ENCODE peak calls at places on chromosome 16, in five cellular contexts. X, N, C, W and I are unnamed samples.

GRCh38 chr16:21159281-21159951 is 942 bp downstream of the LDAF1 start:
- DNase-seq in W (no peak), N (peak; percentile 49), C (peak; percentile 57), X (no peak), I (peak; percentile 0)

GRCh38 chr16:90046971-90047713 is 27.9 kb upstream of the DBNDD1 start:
- DNase-seq in W (no peak), N (peak; percentile 37), X (no peak), C (peak; percentile 93), I (peak; percentile 12)

GRCh38 chr16:24288516-24288915 is 32.4 kb downstream of the CACNG3 start:
- DNase-seq in C (no peak), W (peak; percentile 68), X (no peak), N (no peak), I (no peak)

GRCh38 chr16:75810342-75810741 is 84.1 kb upstream of the CPHXL start:
- DNase-seq in X (no peak), W (no peak), C (no peak), N (no peak), I (no peak)

GRCh38 chr16:49890876-49891275 is 35.0 kb upstream of the ZNF423 start:
- DNase-seq in C (no peak), W (no peak), X (no peak), N (no peak), I (no peak)

GRCh38 chr16:86931410-86931941 is 353.1 kb downstream of the FOXL1 start:
- DNase-seq in X (no peak), N (peak; percentile 32), C (peak; percentile 22), W (no peak), I (no peak)

GRCh38 chr16:64858076-64858475 is 263.8 kb downstream of the CDH11 start:
- DNase-seq in C (no peak), X (no peak), N (no peak), W (no peak), I (no peak)

GRCh38 chr16:80954985-80955384 is 51.7 kb downstream of the CMC2 start:
- DNase-seq in C (no peak), N (no peak), W (no peak), X (no peak), I (no peak)

GRCh38 chr16:8594149-8594666 is 3.9 kb upstream of the TMEM114 start:
- DNase-seq in W (no peak), X (no peak), N (no peak), C (no peak), I (no peak)

GRCh38 chr16:19980866-19981265 is 92.8 kb downstream of the GPR139 start:
- DNase-seq in W (no peak), N (no peak), X (no peak), C (no peak), I (no peak)

GRCh38 chr16:5378531-5378930 is 280.9 kb upstream of the EEF2KMT start:
- DNase-seq in W (no peak), X (no peak), N (no peak), C (no peak), I (no peak)

GRCh38 chr16:46774743-46775177 is 26.6 kb upstream of the MYLK3 start:
- DNase-seq in W (no peak), C (no peak), X (no peak), N (no peak), I (no peak)

GRCh38 chr16:50067290-50067853 is 1.6 kb downstream of the HEATR3 start:
- DNase-seq in C (no peak), X (no peak), W (peak; percentile 34), N (peak; percentile 41), I (no peak)

GRCh38 chr16:2003827-2004641 is 5.6 kb downstream of the ZNF598 start:
- DNase-seq in W (peak; percentile 73), N (peak; percentile 90), X (peak; percentile 78), C (peak; percentile 77), I (peak; percentile 70)

GRCh38 chr16:710500-711075 is 4.3 kb upstream of the METRN start:
- DNase-seq in C (no peak), N (no peak), X (no peak), W (no peak), I (no peak)

GRCh38 chr16:46711106-46711769 is 21.8 kb downstream of the ORC6 start:
- DNase-seq in W (no peak), N (no peak), C (no peak), X (no peak), I (no peak)

GRCh38 chr16:15775663-15776304 is 81.0 kb downstream of the MYH11 start:
- DNase-seq in X (no peak), C (no peak), N (no peak), W (no peak), I (no peak)

GRCh38 chr16:59154295-59154694 is 420.2 kb upstream of the GOT2 start:
- DNase-seq in N (no peak), C (no peak), W (no peak), X (no peak), I (no peak)

GRCh38 chr16:3131755-3132377 is 3.0 kb upstream of the ZNF213 start:
- DNase-seq in C (peak; percentile 36), W (no peak), N (peak; percentile 67), X (no peak), I (no peak)

GRCh38 chr16:4915226-4915761 is 21.7 kb downstream of the PPL start:
- DNase-seq in N (peak; percentile 73), W (no peak), C (no peak), X (no peak), I (no peak)

GRCh38 chr16:53881371-53881770 is 177.4 kb downstream of the FTO start:
- DNase-seq in C (no peak), W (no peak), X (no peak), N (peak; percentile 17), I (no peak)

GRCh38 chr16:13902677-13903076 is 17.3 kb upstream of the ERCC4 start:
- DNase-seq in W (no peak), X (no peak), N (no peak), C (no peak), I (no peak)

GRCh38 chr16:66516808-66517585 is 32.9 kb downstream of the TK2 start:
- DNase-seq in N (peak; percentile 99), W (peak; percentile 97), X (peak; percentile 38), C (peak; percentile 99), I (peak; percentile 94)

GRCh38 chr16:30941600-30942420 is 7.1 kb upstream of the ORAI3 start:
- DNase-seq in N (peak; percentile 85), X (peak; percentile 46), C (peak; percentile 67), W (peak; percentile 77), I (peak; percentile 40)

GRCh38 chr16:8850279-8850885 is 18.4 kb downstream of the CARHSP1 start:
- DNase-seq in N (no peak), C (no peak), W (no peak), X (no peak), I (no peak)

GRCh38 chr16:1494129-1494640 is 1.0 kb downstream of the TELO2 start:
- DNase-seq in N (peak; percentile 38), C (no peak), X (no peak), W (no peak), I (no peak)

GRCh38 chr16:23408242-23409201 is 44.5 kb downstream of the COG7 start:
- DNase-seq in N (peak; percentile 53), W (peak; percentile 80), X (no peak), C (no peak), I (peak; percentile 29)

GRCh38 chr16:66519482-66519881 is 30.4 kb downstream of the TK2 start:
- DNase-seq in X (no peak), C (no peak), W (no peak), N (no peak), I (no peak)

GRCh38 chr16:87463722-87464690 is 28.8 kb downstream of the ZCCHC14 start:
- DNase-seq in C (peak; percentile 42), W (peak; percentile 43), N (peak; percentile 66), X (no peak), I (no peak)

GRCh38 chr16:8863594-8864424 is 5.0 kb downstream of the CARHSP1 start:
- DNase-seq in W (peak; percentile 97), N (peak; percentile 95), C (no peak), X (no peak), I (peak; percentile 91)

GRCh38 chr16:10828851-10829331 is 10.3 kb upstream of the TVP23A start:
- DNase-seq in X (no peak), C (peak; percentile 95), N (no peak), W (peak; percentile 92), I (peak; percentile 87)

GRCh38 chr16:71895679-71896385 is 501 bp downstream of the IST1 start:
- DNase-seq in W (no peak), N (no peak), C (no peak), X (no peak), I (peak; percentile 16)

GRCh38 chr16:76338472-76338871 is 61.3 kb downstream of the CNTNAP4 start:
- DNase-seq in C (no peak), N (no peak), W (no peak), X (no peak), I (no peak)

GRCh38 chr16:53414381-53414780 is 19.9 kb upstream of the RBL2 start:
- DNase-seq in C (no peak), W (no peak), X (no peak), N (no peak), I (no peak)

GRCh38 chr16:71628810-71629209 is 2.8 kb downstream of the MARVELD3 start:
- DNase-seq in X (no peak), N (no peak), W (peak; percentile 18), C (no peak), I (no peak)